ENCODE peak calls at places on chromosomes 13 and 19, in nine cellular contexts. M is tibial artery, S is AG04450, Q is thoracic aorta, R is transverse colon, A is cardiac muscle cell, F is uterus, P is pancreas, G is neural progenitor cell. J is an unnamed sample. For H3K9me3, the result is how much of the 10 kb centered on the place peaks cover.

GRCh38 chr19:7489609-7490044 is 792 bp upstream of the PEX11G start:
- DNase-seq in G (peak), Q (no peak), A (no peak), R (peak), S (no peak), F (no peak), M (no peak), P (no peak), J (no peak)

GRCh38 chr19:39970424-39970673 is 616 bp upstream of the PSMC4 start:
- DNase-seq in R (no peak), G (no peak), M (no peak), F (no peak), P (no peak), A (no peak), Q (no peak), S (no peak), J (no peak)

GRCh38 chr13:45879666-45880065 is 28.1 kb upstream of the SIAH3 start:
- DNase-seq in Q (no peak), A (no peak), P (no peak), S (no peak), M (no peak), G (peak), F (peak), R (peak), J (no peak)

GRCh38 chr19:1746401-1747284 is 6.7 kb upstream of the ONECUT3 start:
- DNase-seq in F (no peak), G (no peak), S (no peak), R (no peak), M (no peak), A (peak), P (peak), Q (no peak), J (peak)

GRCh38 chr13:109627649-109628048 is 158.7 kb downstream of the IRS2 start:
- DNase-seq in A (no peak), F (no peak), P (no peak), R (no peak), G (no peak), Q (no peak), S (no peak), M (no peak), J (no peak)

GRCh38 chr19:10946964-10947657 is 13.7 kb upstream of the SMARCA4 start:
- DNase-seq in F (no peak), M (no peak), S (no peak), P (no peak), A (peak), Q (no peak), G (no peak), R (no peak), J (peak)

GRCh38 chr13:98927954-98928927 is 49.6 kb downstream of the DOCK9 start:
- DNase-seq in P (no peak), M (peak), S (peak), G (no peak), R (no peak), A (peak), Q (no peak), F (peak), J (no peak)

GRCh38 chr13:42394361-42395065 is 122.6 kb downstream of the AKAP11 start:
- DNase-seq in R (no peak), F (no peak), G (no peak), P (no peak), M (no peak), S (no peak), Q (no peak), A (no peak), J (no peak)

GRCh38 chr13:23715762-23716235 is 145.6 kb downstream of the TNFRSF19 start:
- DNase-seq in Q (no peak), G (no peak), P (no peak), A (no peak), R (no peak), M (no peak), F (no peak), S (no peak), J (peak)

GRCh38 chr13:28492527-28493367 is 2.2 kb downstream of the FLT1 start:
- DNase-seq in M (no peak), A (no peak), G (peak), F (no peak), Q (no peak), R (no peak), P (no peak), S (no peak), J (no peak)

GRCh38 chr19:57583104-57583520 is 833 bp upstream of the ZIK1 start:
- DNase-seq in A (no peak), G (no peak), P (peak), M (no peak), Q (no peak), F (no peak), S (no peak), R (no peak), J (no peak)
- H3K27ac ChIP-seq in A (peak), G (no peak), P (no peak), M (no peak), Q (no peak), F (no peak), S (no peak), R (no peak), J (no peak)

DNA sequence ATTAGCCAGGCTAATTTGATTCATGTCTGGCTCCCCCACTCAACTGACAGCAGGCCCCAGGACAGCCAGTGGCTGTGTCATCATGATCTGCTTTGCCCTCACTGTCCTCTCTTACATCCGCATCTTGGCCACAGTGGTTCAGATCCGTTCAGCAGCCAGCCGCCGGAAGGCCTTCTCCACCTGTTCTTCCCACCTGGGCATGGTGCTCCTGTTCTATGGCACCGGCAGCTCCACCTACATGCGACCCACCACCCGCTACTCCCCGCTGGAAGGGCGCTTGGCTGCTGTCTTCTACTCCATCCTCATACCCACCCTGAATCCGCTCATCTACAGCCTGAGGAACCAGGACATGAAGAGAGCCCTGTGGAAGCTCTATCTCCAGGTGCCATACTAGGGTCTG is 79.7 kb downstream of the PEG3 start:
- DNase-seq in M (no peak), P (no peak), A (no peak), F (no peak), R (no peak), S (no peak), G (no peak), Q (no peak), J (no peak)
- H3K9me3 ChIP-seq in M (under half), P (under half), A (under half), F (under half), R (under half), S (under half), G (under half), Q (under half), J (under half)

GRCh38 chr13:95714142-95714832 is 37.3 kb downstream of the DNAJC3 start:
- DNase-seq in R (no peak), P (no peak), M (no peak), Q (no peak), S (peak), G (no peak), F (no peak), A (peak), J (no peak)
- H3K27ac ChIP-seq in R (no peak), P (no peak), M (no peak), Q (no peak), S (no peak), G (no peak), F (no peak), A (no peak), J (no peak)

GRCh38 chr13:92716749-92717148 is 509.9 kb upstream of the GPC6 start:
- DNase-seq in P (no peak), S (no peak), F (no peak), R (no peak), G (no peak), Q (no peak), A (peak), M (no peak), J (peak)

GRCh38 chr13:92717857-92718256 is 508.8 kb upstream of the GPC6 start:
- DNase-seq in S (no peak), A (no peak), P (no peak), Q (no peak), F (no peak), G (no peak), R (no peak), M (no peak), J (no peak)

GRCh38 chr13:92721610-92722009 is 505.0 kb upstream of the GPC6 start:
- DNase-seq in M (no peak), S (no peak), R (no peak), G (no peak), F (no peak), Q (no peak), P (no peak), A (no peak), J (no peak)

GRCh38 chr13:92719868-92720267 is 506.7 kb upstream of the GPC6 start:
- DNase-seq in G (peak), Q (no peak), S (no peak), R (no peak), M (no peak), F (no peak), P (no peak), A (no peak), J (no peak)
- H3K9me3 ChIP-seq in G (under half), Q (under half), S (under half), R (under half), M (under half), F (under half), P (under half), A (under half), J (under half)

DNA sequence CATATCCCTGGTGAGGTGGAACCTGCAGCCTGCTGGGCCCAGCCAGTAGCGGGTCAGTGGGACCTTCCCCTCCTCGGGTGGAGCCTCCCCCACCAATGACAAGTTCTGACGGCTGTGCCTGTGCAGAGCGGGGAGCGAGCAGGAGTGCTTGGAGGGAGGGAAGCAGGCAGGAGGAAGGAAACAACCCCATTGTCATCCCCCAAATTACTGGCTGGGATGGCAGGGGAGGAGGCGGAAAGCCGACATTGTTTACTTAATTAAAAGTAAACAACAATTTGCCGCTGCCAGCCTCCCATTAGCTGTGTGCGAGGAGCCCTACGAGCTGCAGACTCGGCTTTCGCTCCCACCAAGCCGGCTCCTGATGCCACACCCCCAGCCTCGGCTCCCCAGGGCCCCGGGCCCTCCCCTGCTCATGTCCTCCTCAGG is 45.5 kb downstream of the LYL1 start:
- DNase-seq in Q (no peak), S (no peak), F (no peak), M (no peak), A (no peak), G (peak), P (no peak), R (no peak), J (no peak)
- H3K27ac ChIP-seq in Q (peak), S (peak), F (peak), M (peak), A (no peak), G (no peak), P (peak), R (peak), J (peak)

GRCh38 chr13:19048381-19048780 is 133.2 kb downstream of the TUBA3C start:
- DNase-seq in M (no peak), P (no peak), A (no peak), R (no peak), S (no peak), F (no peak), Q (no peak), G (no peak), J (no peak)
- H3K9me3 ChIP-seq in M (under half), P (under half), A (under half), R (under half), S (half or more), F (under half), Q (under half), G (under half), J (under half)

J was measured in A673.